ENCODE peak calls at places on chromosomes 13 and 19, in seven cellular contexts. L is suprapubic skin; N is adipocyte; H is heart right ventricle; Q is cardiac muscle cell; X is Caco-2; V is CD4-positive, CD25-positive, alpha-beta regulatory T cell. Z is an unnamed sample.

GRCh38 chr13:74669149-74669548 is 534.9 kb upstream of the KLF12 start:
- DNase-seq in L (no peak), Q (no peak), V (no peak), N (no peak), X (no peak), H (no peak), Z (no peak)

GRCh38 chr13:49404621-49405020 is 39.2 kb downstream of the CAB39L start:
- DNase-seq in X (no peak), L (no peak), V (no peak), N (no peak), Q (no peak), H (no peak), Z (no peak)

GRCh38 chr19:49213791-49214190 is 56.2 kb downstream of the TRPM4 start:
- DNase-seq in L (no peak), X (no peak), H (no peak), Q (no peak), V (no peak), N (no peak), Z (no peak)

GRCh38 chr13:79404985-79405384 is 1.1 kb downstream of the RBM26 start:
- DNase-seq in V (no peak), H (no peak), Q (no peak), X (no peak), N (peak; percentile 32), L (no peak), Z (no peak)

GRCh38 chr13:97492257-97492656 is 58.3 kb downstream of the RAP2A start:
- DNase-seq in N (no peak), V (no peak), L (no peak), H (no peak), X (no peak), Q (no peak), Z (no peak)

GRCh38 chr13:76832258-76832988 is 53.8 kb downstream of the KCTD12 start:
- DNase-seq in V (no peak), Q (no peak), L (no peak), H (no peak), X (no peak), N (no peak), Z (no peak)

GRCh38 chr13:84446972-84447700 is 564.9 kb upstream of the SLITRK1 start:
- DNase-seq in N (peak; percentile 39), L (no peak), Q (peak; percentile 3), V (no peak), X (no peak), H (no peak), Z (peak; percentile 23)

GRCh38 chr13:83752141-83752540 is 130.1 kb downstream of the SLITRK1 start:
- DNase-seq in L (no peak), V (no peak), Q (no peak), N (peak; percentile 38), H (no peak), X (peak; percentile 17), Z (no peak)

GRCh38 chr13:29131881-29132668 is 311.9 kb downstream of the MTUS2 start:
- DNase-seq in H (no peak), N (no peak), X (no peak), L (no peak), Q (no peak), V (no peak), Z (no peak)

GRCh38 chr19:51681286-51681956 is 11.7 kb upstream of the SPACA6 start:
- DNase-seq in Q (peak; percentile 9), V (no peak), L (no peak), H (no peak), N (no peak), X (no peak), Z (no peak)

GRCh38 chr13:43664700-43665191 is 122.0 kb downstream of the ENOX1 start:
- DNase-seq in X (peak; percentile 65), H (peak; percentile 9), L (no peak), V (peak; percentile 28), N (peak; percentile 71), Q (peak; percentile 18), Z (no peak)

GRCh38 chr13:78875792-78876580 is 217.0 kb upstream of the OBI1 start:
- DNase-seq in H (no peak), N (no peak), V (peak; percentile 8), Q (no peak), X (peak; percentile 18), L (no peak), Z (no peak)

GRCh38 chr19:33416307-33417215 is 43.1 kb downstream of the CEBPG start:
- DNase-seq in Q (peak; percentile 80), V (peak; percentile 68), H (peak; percentile 57), L (no peak), X (peak; percentile 86), N (peak; percentile 63), Z (no peak)

GRCh38 chr19:3944018-3944721 is 11.3 kb downstream of the NMRK2 start:
- DNase-seq in X (no peak), L (no peak), N (no peak), Q (no peak), V (no peak), H (no peak), Z (no peak)

GRCh38 chr13:31965361-31966066 is 66.1 kb upstream of the FRY start:
- DNase-seq in X (no peak), H (no peak), V (no peak), L (no peak), Q (no peak), N (peak; percentile 73), Z (no peak)

GRCh38 chr19:55253842-55254624 is 4.8 kb downstream of the PPP6R1 start:
- DNase-seq in V (peak; percentile 90), N (no peak), X (no peak), L (no peak), H (no peak), Q (no peak), Z (no peak)

GRCh38 chr13:109152311-109152820 is 523.0 kb downstream of the MYO16 start:
- DNase-seq in X (no peak), N (no peak), H (no peak), Q (no peak), V (no peak), L (no peak), Z (no peak)

GRCh38 chr19:31530781-31531180 is 181.5 kb upstream of the TSHZ3 start:
- DNase-seq in V (no peak), X (no peak), L (no peak), H (no peak), N (no peak), Q (no peak), Z (no peak)

GRCh38 chr19:30371960-30372824 is at the start of gene ZNF536:
- DNase-seq in H (no peak), Q (no peak), N (no peak), X (no peak), L (no peak), V (no peak), Z (no peak)

GRCh38 chr13:55572862-55573261 is 1567.9 kb upstream of the PRR20A start:
- DNase-seq in V (no peak), Q (no peak), N (no peak), H (no peak), L (no peak), X (no peak), Z (no peak)

GRCh38 chr13:39038569-39038898 is 278 bp downstream of the NHLRC3 start:
- DNase-seq in H (no peak), X (no peak), N (peak; percentile 55), L (peak; percentile 66), V (peak; percentile 78), Q (no peak), Z (no peak)

GRCh38 chr13:97189943-97190342 is 32.2 kb upstream of the MBNL2 start:
- DNase-seq in N (no peak), X (no peak), L (no peak), Q (no peak), H (no peak), V (no peak), Z (no peak)

GRCh38 chr13:40171566-40171965 is 494.9 kb downstream of the FOXO1 start:
- DNase-seq in V (no peak), X (no peak), Q (no peak), H (no peak), L (no peak), N (no peak), Z (no peak)
- H3K27me3 ChIP-seq in V (no peaks in the 10 kb centered on the region), X (peaks cover 3% of the 10 kb centered on the region), Q (peaks cover 7% of the 10 kb centered on the region), H (no peaks in the 10 kb centered on the region), L (no peaks in the 10 kb centered on the region), N (no peaks in the 10 kb centered on the region), Z (peaks cover 9% of the 10 kb centered on the region)

DNA sequence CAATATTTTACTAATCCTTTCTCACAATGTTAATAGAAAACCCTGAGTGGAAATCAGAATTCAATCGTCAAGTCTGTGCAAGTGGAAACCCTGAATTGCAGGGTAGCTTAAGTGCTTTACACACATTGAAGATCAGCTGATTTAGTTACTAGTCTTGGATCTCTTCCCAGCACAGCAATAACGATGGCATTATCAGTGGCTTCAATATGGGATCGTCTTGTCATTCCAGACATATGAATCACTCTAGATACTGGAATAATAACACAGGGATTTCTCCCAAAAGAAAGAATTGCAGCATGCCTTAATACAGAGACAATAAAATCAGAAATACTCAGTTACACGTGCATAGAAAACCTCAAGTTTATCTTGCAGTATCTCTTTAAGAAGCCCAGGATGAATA is 12.6 kb upstream of the METTL21C start:
- DNase-seq in X (no peak), N (peak; percentile 84), L (no peak), H (no peak), Q (no peak), V (no peak), Z (no peak)
- H3K4me3 ChIP-seq in X (no peak overlapping the region), N (peak overlapping the region; percentile 42), L (no peak overlapping the region), H (no peak overlapping the region), Q (no peak overlapping the region), V (no peak overlapping the region), Z (no peak overlapping the region)

GRCh38 chr19:2095338-2095938 is 688 bp downstream of the MOB3A start:
- DNase-seq in V (no peak), L (no peak), X (no peak), N (no peak), H (no peak), Q (no peak), Z (no peak)
- H3K4me1 ChIP-seq in V (peaks cover 58% of the 10 kb centered on the region), L (peaks cover 60% of the 10 kb centered on the region), X (peaks cover 8% of the 10 kb centered on the region), N (peaks cover 32% of the 10 kb centered on the region), H (peaks cover 53% of the 10 kb centered on the region), Q (peaks cover 4% of the 10 kb centered on the region), Z (peaks cover 61% of the 10 kb centered on the region)

GRCh38 chr13:27825153-27825552 is 32.9 kb downstream of the GSX1 start:
- DNase-seq in L (no peak), X (no peak), V (no peak), H (no peak), Q (no peak), N (no peak), Z (no peak)
- H3K27me3 ChIP-seq in L (peaks cover 75% of the 10 kb centered on the region), X (peaks cover 2% of the 10 kb centered on the region), V (peaks cover 16% of the 10 kb centered on the region), H (peaks cover 95% of the 10 kb centered on the region), Q (peaks cover 96% of the 10 kb centered on the region), N (peaks cover 70% of the 10 kb centered on the region), Z (peaks cover 89% of the 10 kb centered on the region)

GRCh38 chr13:25371158-25371557 is 616 bp upstream of the ATP8A2 start:
- DNase-seq in H (no peak), Q (no peak), X (no peak), N (no peak), V (no peak), L (no peak), Z (no peak)

GRCh38 chr13:25375727-25376358 is 4.1 kb downstream of the ATP8A2 start:
- DNase-seq in X (peak; percentile 72), N (peak; percentile 77), V (peak; percentile 43), Q (peak; percentile 59), H (no peak), L (no peak), Z (no peak)

GRCh38 chr13:25372275-25373081 is 704 bp downstream of the ATP8A2 start:
- DNase-seq in N (peak; percentile 1), H (no peak), V (no peak), L (no peak), Q (peak; percentile 14), X (no peak), Z (no peak)

GRCh38 chr13:25377244-25377962 is 5.6 kb downstream of the ATP8A2 start:
- DNase-seq in H (no peak), N (no peak), L (no peak), Q (peak; percentile 54), X (no peak), V (no peak), Z (no peak)

GRCh38 chr13:25371608-25372274 is at the start of gene ATP8A2:
- DNase-seq in Q (peak; percentile 59), L (no peak), N (peak; percentile 50), H (no peak), X (no peak), V (no peak), Z (no peak)
- H3K4me3 ChIP-seq in Q (peak within 1 kb of the TSS; percentile 76), L (peak within 1 kb of the TSS; percentile 51), N (no peak within 1 kb of the TSS), H (peak within 1 kb of the TSS; percentile 5), X (no peak within 1 kb of the TSS), V (no peak within 1 kb of the TSS), Z (peak within 1 kb of the TSS; percentile 38)